ENCODE peak calls at places on chromosome 6, in four cellular contexts. V is cardiac muscle cell; Z is PC-9; T is effector memory CD4-positive, alpha-beta T cell. L is an unnamed sample.
A peak's percentile ranks its signal among the peaks of the same experiment; 100 is the strongest.

GRCh38 chr6:42984924-42985475 is 630 bp downstream of the PPP2R5D start:
- DNase-seq in T (no peak), V (peak; percentile 25), Z (no peak), L (no peak)

GRCh38 chr6:85945454-85946185 is 302.9 kb upstream of the SYNCRIP start:
- DNase-seq in T (no peak), V (peak; percentile 2), Z (no peak), L (no peak)

GRCh38 chr6:81401970-81402690 is 350.4 kb downstream of the TENT5A start:
- DNase-seq in Z (no peak), V (no peak), T (no peak), L (no peak)

GRCh38 chr6:80976336-80976735 is 776.1 kb downstream of the TENT5A start:
- DNase-seq in T (no peak), V (no peak), Z (no peak), L (no peak)

GRCh38 chr6:72649032-72649984 is 27.4 kb downstream of the KCNQ5 start:
- DNase-seq in Z (peak; percentile 3), V (no peak), T (no peak), L (no peak)

GRCh38 chr6:133548409-133548808 is 307.3 kb downstream of the EYA4 start:
- DNase-seq in T (no peak), Z (no peak), V (peak; percentile 51), L (no peak)

GRCh38 chr6:16787128-16787685 is 25.9 kb upstream of the ATXN1 start:
- DNase-seq in V (no peak), Z (no peak), T (no peak), L (no peak)

GRCh38 chr6:16688984-16689636 is 72.2 kb downstream of the ATXN1 start:
- DNase-seq in Z (no peak), T (no peak), V (no peak), L (no peak)

GRCh38 chr6:140051521-140052455 is 677.3 kb upstream of the CITED2 start:
- DNase-seq in Z (no peak), T (no peak), V (no peak), L (no peak)

GRCh38 chr6:34595332-34596090 is 39.4 kb upstream of the SPDEF start:
- DNase-seq in Z (no peak), V (no peak), T (no peak), L (no peak)

GRCh38 chr6:16966821-16967817 is 134.7 kb upstream of the STMND1 start:
- DNase-seq in V (no peak), Z (no peak), T (no peak), L (no peak)

GRCh38 chr6:47300417-47300816 is 9.3 kb downstream of the TNFRSF21 start:
- DNase-seq in Z (no peak), T (no peak), V (no peak), L (no peak)

GRCh38 chr6:125682939-125683338 is 66.5 kb upstream of the HEY2 start:
- DNase-seq in T (no peak), Z (no peak), V (no peak), L (no peak)

GRCh38 chr6:125693480-125693879 is 56.0 kb upstream of the HEY2 start:
- DNase-seq in V (no peak), T (no peak), Z (no peak), L (no peak)

DNA sequence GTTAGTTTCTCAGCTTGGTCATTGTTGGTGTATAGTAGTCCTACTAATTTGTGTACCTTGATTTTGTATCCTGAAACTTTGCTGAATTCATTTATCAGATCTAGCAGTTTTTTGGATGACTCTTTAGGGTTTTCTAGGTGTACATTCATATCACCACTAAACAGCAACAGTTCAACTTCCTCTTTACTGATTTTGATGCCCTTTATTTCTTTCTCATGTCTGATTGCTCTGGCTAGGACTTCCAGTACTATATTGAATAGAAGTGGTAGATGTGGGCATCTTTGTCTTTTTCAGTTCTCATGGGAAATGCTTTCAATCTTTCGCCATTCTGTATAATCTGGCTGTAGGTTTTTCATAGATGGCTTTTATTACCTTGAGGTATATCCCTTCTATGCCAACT is 61.3 kb upstream of the HEY2 start:
- DNase-seq in V (no peak), T (no peak), Z (no peak), L (no peak)
- H3K9me3 ChIP-seq in V (no peaks in the 10 kb centered on the region), T (no peaks in the 10 kb centered on the region), Z (peaks cover 3% of the 10 kb centered on the region), L (no peaks in the 10 kb centered on the region)

DNA sequence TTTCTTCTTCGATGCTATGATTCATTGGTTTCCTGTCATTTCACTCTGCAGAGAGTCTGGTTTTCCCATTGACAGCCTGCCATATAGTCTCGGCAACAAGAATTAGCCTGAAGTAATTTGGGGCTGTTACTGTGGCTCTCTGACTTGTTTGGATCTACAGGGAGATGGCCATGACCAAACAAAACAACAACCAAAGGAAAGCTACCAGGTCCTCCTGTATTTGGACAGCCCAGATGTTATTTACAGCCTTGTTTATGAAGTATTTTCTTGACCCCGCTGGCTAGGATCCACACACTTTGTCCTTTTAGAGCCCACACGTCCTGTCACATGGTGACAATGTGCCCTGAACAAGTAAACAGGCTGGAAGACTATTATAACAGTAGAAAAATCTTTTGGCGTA is 111.4 kb upstream of the PREP start:
- DNase-seq in T (no peak), Z (no peak), V (no peak), L (no peak)
- H3K9me3 ChIP-seq in T (no peaks in the 10 kb centered on the region), Z (no peaks in the 10 kb centered on the region), V (no peaks in the 10 kb centered on the region), L (no peaks in the 10 kb centered on the region)

GRCh38 chr6:349491-349921 is 42.0 kb upstream of the IRF4 start:
- DNase-seq in V (no peak), Z (no peak), T (no peak), L (no peak)

GRCh38 chr6:352474-352873 is 39.1 kb upstream of the IRF4 start:
- DNase-seq in V (no peak), T (no peak), Z (no peak), L (no peak)

GRCh38 chr6:351867-352289 is 39.7 kb upstream of the IRF4 start:
- DNase-seq in V (no peak), Z (no peak), T (no peak), L (no peak)

GRCh38 chr6:350371-350770 is 41.2 kb upstream of the IRF4 start:
- DNase-seq in Z (no peak), V (no peak), T (no peak), L (no peak)

GRCh38 chr6:351011-351866 is 40.3 kb upstream of the IRF4 start:
- DNase-seq in V (no peak), Z (no peak), T (no peak), L (no peak)
- H3K9me3 ChIP-seq in V (peaks cover 2% of the 10 kb centered on the region), Z (no peaks in the 10 kb centered on the region), T (no peaks in the 10 kb centered on the region), L (no peaks in the 10 kb centered on the region)

GRCh38 chr6:48695872-48696271 is 584.9 kb upstream of the PTCHD4 start:
- DNase-seq in V (no peak), Z (no peak), T (no peak), L (no peak)

GRCh38 chr6:48689498-48689897 is 578.5 kb upstream of the PTCHD4 start:
- DNase-seq in Z (no peak), V (no peak), T (no peak), L (no peak)

DNA sequence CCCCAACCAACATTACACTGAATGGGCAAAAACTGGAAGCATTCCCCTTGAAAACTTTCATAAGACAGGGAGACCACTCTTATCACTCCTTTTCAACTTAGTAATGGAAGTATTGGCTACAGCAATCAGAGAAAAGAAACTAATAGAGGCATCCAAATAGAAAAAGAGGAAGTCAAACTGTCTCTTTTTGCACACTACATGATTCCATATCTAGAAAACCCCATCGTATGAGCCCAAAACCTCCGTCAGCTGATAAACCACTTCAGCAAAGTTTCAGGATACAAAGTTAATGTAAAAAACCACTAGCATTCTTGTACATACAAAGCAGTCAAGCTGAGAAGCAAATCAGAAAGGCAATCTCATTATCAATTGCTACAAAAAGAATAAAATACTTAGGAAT is 580.4 kb upstream of the PTCHD4 start:
- DNase-seq in V (no peak), T (no peak), Z (no peak), L (no peak)
- H3K9me3 ChIP-seq in V (no peaks in the 10 kb centered on the region), T (peaks cover 12% of the 10 kb centered on the region), Z (peaks cover 11% of the 10 kb centered on the region), L (peaks cover 39% of the 10 kb centered on the region)